ENCODE peak calls at places on chromosomes 13 and 19, in six cellular contexts. N, I, G, H, D and W are unnamed samples.

GRCh38 chr19:30225615-30226463 is 146.3 kb upstream of the ZNF536 start:
- DNase-seq in N (no peak), I (no peak), G (no peak), H (no peak), D (peak), W (no peak)

GRCh38 chr13:48901786-48902185 is 73.9 kb upstream of the FNDC3A start:
- DNase-seq in N (no peak), I (no peak), G (no peak), H (no peak), D (no peak), W (no peak)

GRCh38 chr13:33052446-33052845 is 36.2 kb downstream of the KL start:
- DNase-seq in N (no peak), I (no peak), G (peak), H (no peak), D (no peak), W (no peak)

GRCh38 chr13:97395437-97396136 is 38.4 kb upstream of the RAP2A start:
- DNase-seq in N (peak), I (no peak), G (peak), H (no peak), D (no peak), W (peak)

GRCh38 chr13:108360139-108360538 is 90.6 kb downstream of the TNFSF13B start:
- DNase-seq in N (no peak), I (no peak), G (no peak), H (no peak), D (no peak), W (no peak)

GRCh38 chr19:15187026-15188007 is 13.5 kb downstream of the NOTCH3 start:
- DNase-seq in N (peak), I (no peak), G (no peak), H (no peak), D (no peak), W (no peak)

GRCh38 chr13:100363351-100363750 is 225.2 kb downstream of the GGACT start:
- DNase-seq in N (peak), I (no peak), G (peak), H (no peak), D (no peak), W (peak)

GRCh38 chr13:101576452-101576851 is 124.0 kb downstream of the ITGBL1 start:
- DNase-seq in N (peak), I (no peak), G (peak), H (no peak), D (no peak), W (no peak)

GRCh38 chr19:54030895-54031586 is 32.7 kb downstream of the VSTM1 start:
- DNase-seq in N (peak), I (peak), G (no peak), H (no peak), D (no peak), W (no peak)

GRCh38 chr13:46475586-46475991 is 77.4 kb upstream of the LRCH1 start:
- DNase-seq in N (no peak), I (no peak), G (peak), H (no peak), D (no peak), W (no peak)

GRCh38 chr13:43783820-43784219 is 3.0 kb downstream of the ENOX1 start:
- DNase-seq in N (peak), I (peak), G (no peak), H (no peak), D (peak), W (no peak)

GRCh38 chr19:34712606-34713261 is 21.3 kb upstream of the ZNF181 start:
- DNase-seq in N (peak), I (peak), G (peak), H (no peak), D (peak), W (peak)

GRCh38 chr13:30364876-30365275 is 57.4 kb upstream of the UBE2L5 start:
- DNase-seq in N (no peak), I (no peak), G (peak), H (no peak), D (no peak), W (no peak)

GRCh38 chr13:50081106-50081898 is 66.1 kb downstream of the KCNRG start:
- DNase-seq in N (peak), I (peak), G (no peak), H (peak), D (peak), W (no peak)

GRCh38 chr19:595326-596262 is 5.9 kb downstream of the HCN2 start:
- DNase-seq in N (no peak), I (no peak), G (no peak), H (no peak), D (peak), W (no peak)

GRCh38 chr19:41638624-41639023 is 11.8 kb upstream of the CEACAM4 start:
- DNase-seq in N (no peak), I (no peak), G (no peak), H (no peak), D (no peak), W (no peak)

GRCh38 chr19:33468361-33469170 is 53.0 kb downstream of the PEPD start:
- DNase-seq in N (no peak), I (no peak), G (peak), H (no peak), D (no peak), W (no peak)

GRCh38 chr13:79404985-79405384 is 1.1 kb downstream of the RBM26 start:
- DNase-seq in N (no peak), I (no peak), G (no peak), H (no peak), D (no peak), W (no peak)

GRCh38 chr13:28719227-28719562 is 425 bp upstream of the SLC46A3 start:
- DNase-seq in N (no peak), I (no peak), G (no peak), H (no peak), D (no peak), W (no peak)

GRCh38 chr19:46901701-46902401 is 41.1 kb downstream of the ARHGAP35 start:
- DNase-seq in N (no peak), I (no peak), G (peak), H (no peak), D (no peak), W (no peak)

GRCh38 chr13:25872871-25873607 is 178.8 kb downstream of the SHISA2 start:
- DNase-seq in N (no peak), I (no peak), G (peak), H (no peak), D (no peak), W (no peak)

GRCh38 chr19:9076886-9077285 is 10.0 kb upstream of the OR1M1 start:
- DNase-seq in N (no peak), I (no peak), G (peak), H (no peak), D (no peak), W (no peak)
- TF ChIP-seq CTCF in N (no peak), I (no peak), G (no peak), H (no peak), D (no peak), W (no peak)

DNA sequence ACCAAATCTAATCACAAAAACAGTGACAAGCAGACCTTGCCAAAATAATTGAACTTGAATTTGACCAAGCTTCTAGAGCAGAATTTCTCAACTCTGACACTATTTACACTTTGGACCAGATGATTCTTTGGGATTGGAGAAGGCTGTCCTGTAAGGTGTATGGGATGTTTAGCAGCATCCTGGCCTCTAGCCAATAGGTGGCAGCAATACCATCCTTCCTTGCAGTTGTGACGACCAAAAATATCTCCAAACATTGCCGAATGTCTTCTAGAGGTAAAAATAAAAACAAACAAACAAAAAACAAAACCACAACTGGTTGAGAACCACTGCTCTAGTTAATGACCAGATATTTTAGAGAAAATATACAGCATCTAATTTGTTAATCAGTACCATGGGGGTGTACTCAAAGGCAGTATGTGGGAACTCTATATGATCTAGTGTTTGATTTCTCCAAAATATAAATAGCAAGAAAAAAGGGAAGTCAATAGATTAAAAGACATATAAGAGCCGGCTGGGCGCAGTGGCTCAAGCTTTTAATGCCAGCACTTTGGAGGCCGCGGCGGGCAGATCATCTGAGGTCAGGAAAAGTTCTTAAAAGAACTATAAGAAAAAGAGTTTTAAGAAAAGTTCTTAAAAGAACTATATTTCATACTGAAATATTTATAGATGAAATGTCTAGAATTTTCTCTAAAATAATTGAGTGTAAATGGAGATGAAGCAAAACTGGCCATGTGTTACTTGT is 60.9 kb upstream of the ZNF527 start:
- DNase-seq in N (peak), I (no peak), G (no peak), H (no peak), D (no peak), W (no peak)
- TF ChIP-seq CTCF in N (no peak), I (no peak), G (no peak), H (peak), D (peak), W (no peak)

GRCh38 chr13:51449018-51449417 is 3.8 kb downstream of the INTS6 start:
- DNase-seq in N (no peak), I (no peak), G (no peak), H (no peak), D (no peak), W (no peak)

GRCh38 chr13:51444922-51445321 is 7.9 kb downstream of the INTS6 start:
- DNase-seq in N (peak), I (no peak), G (peak), H (no peak), D (no peak), W (no peak)
- TF ChIP-seq CTCF in N (peak), I (no peak), G (no peak), H (peak), D (peak), W (peak)

GRCh38 chr19:49331616-49332055 is 3.6 kb upstream of the CD37 start:
- DNase-seq in N (peak), I (peak), G (peak), H (no peak), D (peak), W (no peak)

GRCh38 chr19:49324801-49325491 is at the start of gene SLC6A16:
- DNase-seq in N (no peak), I (no peak), G (no peak), H (peak), D (no peak), W (no peak)

GRCh38 chr19:49328741-49329140 is 3.8 kb upstream of the SLC6A16 start:
- DNase-seq in N (no peak), I (no peak), G (no peak), H (no peak), D (no peak), W (no peak)

GRCh38 chr19:49326165-49326704 is 1.2 kb upstream of the SLC6A16 start:
- DNase-seq in N (no peak), I (no peak), G (no peak), H (no peak), D (no peak), W (no peak)

DNA sequence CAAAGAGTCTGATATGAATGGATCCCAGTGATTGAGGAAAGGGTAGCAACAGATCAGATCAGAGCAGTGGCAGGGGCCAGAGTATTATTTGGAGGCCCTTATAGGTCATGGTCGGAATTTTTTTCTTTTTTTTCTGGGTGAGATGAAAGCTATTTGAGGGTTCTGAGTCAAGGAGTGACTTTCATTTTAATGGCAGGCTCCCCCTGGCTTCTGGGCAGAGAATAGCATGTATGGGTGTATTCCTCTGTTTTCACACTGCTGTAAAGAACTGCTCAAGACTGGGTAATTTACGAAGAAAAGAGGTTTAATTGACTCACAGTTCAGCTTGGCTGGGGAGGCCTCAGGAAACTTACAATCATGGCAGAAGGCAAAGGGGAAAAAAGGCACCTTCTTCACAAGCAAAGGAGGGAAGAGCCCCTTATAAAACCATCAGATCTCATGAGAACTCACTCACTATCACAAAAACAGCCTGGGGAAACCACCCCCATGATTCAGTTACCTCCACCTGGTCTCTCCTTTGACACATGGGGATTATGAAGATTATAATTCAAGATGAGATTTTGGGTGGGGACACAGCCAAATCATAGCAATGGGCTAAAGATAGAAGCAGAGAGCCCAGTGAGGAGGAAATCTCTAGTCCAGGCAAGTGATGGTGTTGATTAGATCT is 3.0 kb upstream of the SLC6A16 start:
- DNase-seq in N (peak), I (peak), G (no peak), H (no peak), D (peak), W (no peak)
- TF ChIP-seq CTCF in N (peak), I (peak), G (peak), H (peak), D (peak), W (peak)